ENCODE peak calls at places on chromosomes 5 and 9, in ten cellular contexts. E is heart right ventricle; M is CD8-positive, alpha-beta T cell; X is NT2/D1; S is pancreas; G is lower lobe of right lung; N is neuronal stem cell; W is effector memory CD4-positive, alpha-beta T cell; C is heart left ventricle; D is breast epithelium. V is an unnamed sample.

GRCh38 chr5:102886586-102886985 is 131.5 kb downstream of the PAM start:
- DNase-seq in S (no peak), W (no peak), C (no peak), N (no peak), G (no peak), X (no peak), M (no peak), D (no peak), E (no peak), V (no peak)

GRCh38 chr9:76709020-76709419 is 55.2 kb upstream of the PCA3 start:
- DNase-seq in W (no peak), D (no peak), N (no peak), E (no peak), X (no peak), S (no peak), G (no peak), C (no peak), M (no peak), V (no peak)

GRCh38 chr9:111356567-111357244 is 26.7 kb upstream of the OR2K2 start:
- DNase-seq in E (no peak), G (no peak), D (no peak), C (no peak), S (no peak), N (no peak), M (no peak), W (no peak), X (no peak), V (no peak)

GRCh38 chr5:31119938-31120641 is 73.4 kb upstream of the CDH6 start:
- DNase-seq in C (no peak), N (peak; percentile 46), D (no peak), E (no peak), W (no peak), M (no peak), G (no peak), S (no peak), X (no peak), V (no peak)

GRCh38 chr5:176846335-176847140 is 36.2 kb downstream of the UNC5A start:
- DNase-seq in D (no peak), S (no peak), M (no peak), X (no peak), C (no peak), G (no peak), N (no peak), W (no peak), E (no peak), V (no peak)

GRCh38 chr5:72695659-72696058 is 120.8 kb upstream of the TNPO1 start:
- DNase-seq in S (no peak), C (no peak), X (no peak), W (no peak), D (no peak), G (no peak), M (no peak), E (no peak), N (no peak), V (no peak)

GRCh38 chr5:51622161-51622790 is 239.0 kb downstream of the ISL1 start:
- DNase-seq in E (no peak), G (no peak), W (no peak), C (no peak), S (no peak), X (no peak), N (no peak), M (no peak), D (no peak), V (no peak)

GRCh38 chr5:126368239-126368812 is 54.9 kb upstream of the GRAMD2B start:
- DNase-seq in X (peak; percentile 61), E (no peak), N (peak; percentile 42), S (no peak), G (no peak), D (peak; percentile 84), M (no peak), C (no peak), W (no peak), V (peak; percentile 31)

DNA sequence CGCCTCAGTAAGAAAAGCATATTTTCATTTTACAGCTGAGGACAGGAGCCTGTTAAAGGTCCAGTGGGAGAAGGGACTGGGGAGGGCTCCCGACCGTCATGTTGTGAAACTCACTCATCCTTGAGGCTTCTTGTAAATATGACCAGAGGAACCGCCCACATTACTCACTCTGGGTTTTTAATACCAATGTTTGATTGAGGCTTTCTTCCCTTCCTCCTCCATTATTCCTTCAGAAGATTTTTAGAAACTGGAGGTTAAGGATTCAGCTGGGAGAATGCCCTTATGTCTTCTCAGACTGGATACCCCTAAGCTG is 61.5 kb upstream of the GLRX start:
- DNase-seq in X (no peak), G (no peak), M (no peak), W (no peak), E (no peak), N (no peak), C (no peak), S (no peak), D (no peak), V (no peak)
- H3K4me3 ChIP-seq in X (no peak overlapping the region), G (no peak overlapping the region), M (no peak overlapping the region), W (no peak overlapping the region), E (no peak overlapping the region), N (no peak overlapping the region), C (no peak overlapping the region), S (no peak overlapping the region), D (no peak overlapping the region), V (no peak overlapping the region)

DNA sequence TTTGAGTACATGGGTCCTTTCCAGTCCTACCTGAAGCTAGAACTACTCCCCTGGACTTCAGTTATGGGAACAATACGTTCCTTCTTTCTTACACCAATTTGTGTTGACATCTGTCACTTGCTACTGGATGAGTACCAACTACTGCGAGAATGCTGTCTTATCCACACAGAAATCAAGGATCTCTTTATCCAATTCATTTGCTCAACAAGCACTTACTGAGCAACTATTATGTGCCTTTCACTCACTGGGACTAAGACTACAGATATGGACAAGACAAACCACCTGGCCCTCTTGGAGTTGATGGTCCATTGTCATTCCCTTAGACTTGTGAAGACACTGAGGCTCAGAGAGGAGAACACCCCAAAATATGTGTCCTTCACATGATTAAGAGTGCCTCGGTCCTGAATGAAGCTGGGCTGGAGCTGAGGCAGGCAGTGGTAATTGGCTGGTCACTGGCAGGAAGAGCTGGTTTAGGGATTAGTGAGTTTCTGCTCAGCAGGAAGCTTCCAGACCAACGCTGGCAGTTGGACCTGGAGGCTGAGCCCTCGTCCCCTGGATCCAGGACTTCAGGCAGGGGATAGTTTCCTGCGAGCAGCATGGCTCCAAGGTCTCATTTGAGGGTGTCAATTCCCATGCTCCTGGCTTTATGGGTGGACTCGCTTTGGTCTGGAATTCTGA is 8.4 kb upstream of the ARSI start:
- DNase-seq in M (no peak), S (no peak), E (no peak), D (no peak), X (no peak), G (no peak), N (no peak), W (no peak), C (no peak), V (no peak)
- H3K4me1 ChIP-seq in M (no peaks in the 10 kb centered on the region), S (no peaks in the 10 kb centered on the region), E (no peaks in the 10 kb centered on the region), D (no peaks in the 10 kb centered on the region), X (peaks cover 6% of the 10 kb centered on the region), G (no peaks in the 10 kb centered on the region), N (peaks cover 12% of the 10 kb centered on the region), W (no peaks in the 10 kb centered on the region), C (no peaks in the 10 kb centered on the region), V (no peaks in the 10 kb centered on the region)

GRCh38 chr5:67426961-67427630 is 230.5 kb upstream of the CD180 start:
- DNase-seq in W (no peak), D (no peak), C (no peak), M (no peak), X (no peak), N (no peak), G (no peak), E (no peak), S (no peak), V (no peak)

GRCh38 chr5:67427745-67428298 is 231.2 kb upstream of the CD180 start:
- DNase-seq in C (no peak), N (no peak), E (no peak), D (no peak), X (no peak), W (no peak), S (no peak), G (no peak), M (no peak), V (no peak)

GRCh38 chr5:67431191-67431590 is 234.6 kb upstream of the CD180 start:
- DNase-seq in W (no peak), G (no peak), D (no peak), S (no peak), E (no peak), M (no peak), N (no peak), X (no peak), C (no peak), V (no peak)

GRCh38 chr5:67425514-67425913 is 228.9 kb upstream of the CD180 start:
- DNase-seq in G (no peak), W (no peak), C (no peak), M (no peak), E (no peak), X (no peak), S (no peak), N (no peak), D (no peak), V (no peak)
- H3K27me3 ChIP-seq in G (no peaks in the 10 kb centered on the region), W (no peaks in the 10 kb centered on the region), C (no peaks in the 10 kb centered on the region), M (no peaks in the 10 kb centered on the region), E (no peaks in the 10 kb centered on the region), X (no peaks in the 10 kb centered on the region), S (no peaks in the 10 kb centered on the region), N (no peaks in the 10 kb centered on the region), D (no peaks in the 10 kb centered on the region), V (no peaks in the 10 kb centered on the region)

GRCh38 chr5:151739395-151739794 is 19.0 kb downstream of the ATOX1 start:
- DNase-seq in D (no peak), S (no peak), X (no peak), G (no peak), W (no peak), C (no peak), N (no peak), E (no peak), M (no peak), V (no peak)

GRCh38 chr5:151741678-151742423 is 16.6 kb downstream of the ATOX1 start:
- DNase-seq in W (no peak), M (no peak), E (no peak), C (no peak), X (no peak), G (no peak), D (no peak), S (no peak), N (no peak), V (no peak)

GRCh38 chr5:151740958-151741373 is 17.5 kb downstream of the ATOX1 start:
- DNase-seq in C (no peak), E (no peak), S (no peak), X (no peak), M (no peak), D (no peak), N (no peak), W (no peak), G (no peak), V (no peak)

GRCh38 chr5:151739939-151740335 is 18.5 kb downstream of the ATOX1 start:
- DNase-seq in D (no peak), N (no peak), X (peak; percentile 44), M (no peak), W (no peak), S (no peak), C (no peak), E (no peak), G (no peak), V (no peak)

DNA sequence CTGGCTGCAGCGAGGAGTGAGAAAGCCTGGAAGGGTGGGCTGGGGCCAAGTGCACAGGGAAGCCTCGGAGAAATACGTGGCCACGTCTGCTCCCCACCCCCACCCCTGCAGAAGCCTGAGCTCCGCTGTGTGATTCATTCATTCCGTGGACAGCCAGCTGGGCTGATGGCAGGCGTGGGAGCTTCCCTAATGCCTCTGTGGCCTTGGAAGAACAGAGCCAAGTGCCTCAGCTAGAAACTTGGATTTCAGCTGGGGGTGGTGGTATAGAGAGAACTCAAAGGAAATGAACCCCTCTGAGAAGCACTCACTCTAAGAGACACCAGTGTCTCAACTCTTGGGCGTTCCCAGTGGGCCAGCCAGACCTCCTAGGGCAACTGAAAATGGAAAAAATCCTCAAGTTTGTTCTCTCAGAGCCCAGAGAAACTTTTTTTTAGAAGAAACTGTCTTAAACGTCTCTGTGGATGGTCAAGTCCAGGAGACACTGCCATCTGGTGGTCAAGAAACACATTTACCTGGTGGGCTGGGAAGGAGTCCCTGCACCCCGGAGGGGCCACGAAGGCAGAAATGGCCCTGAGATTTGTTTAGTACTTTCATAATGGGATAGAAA is 18.0 kb downstream of the ATOX1 start:
- DNase-seq in D (peak; percentile 35), N (peak; percentile 58), G (no peak), S (peak; percentile 29), X (peak; percentile 66), W (no peak), E (peak; percentile 48), C (peak; percentile 71), M (peak; percentile 58), V (peak; percentile 58)
- H3K4me3 ChIP-seq in D (no peak overlapping the region), N (peak overlapping the region; percentile 5), G (no peak overlapping the region), S (no peak overlapping the region), X (no peak overlapping the region), W (no peak overlapping the region), E (no peak overlapping the region), C (peak overlapping the region; percentile 9), M (no peak overlapping the region), V (no peak overlapping the region)

V was measured in CD4-positive, alpha-beta memory T cell.